ENCODE peak calls at places on chromosomes 5 and 9, in four cellular contexts. N is stimulated activated CD4-positive, alpha-beta T cell treated with anti-CD3 and anti-CD28 coated beads, Interleukin-4, amount 100 ng/mL, for 48 hours; I is tibial nerve; E is RCC 7860. B is an unnamed sample.

GRCh38 chr9:123456011-123456410 is 100.0 kb downstream of the CRB2 start:
- DNase-seq in N (no peak), I (no peak), E (no peak), B (no peak)

GRCh38 chr5:135449608-135450007 is 2.5 kb upstream of the DCANP1 start:
- DNase-seq in N (no peak), I (no peak), E (no peak), B (no peak)

GRCh38 chr9:98536542-98537173 is 172.1 kb downstream of the GABBR2 start:
- DNase-seq in N (peak; percentile 31), I (no peak), E (no peak), B (no peak)

GRCh38 chr9:70076678-70077077 is 33.0 kb downstream of the MAMDC2 start:
- DNase-seq in N (no peak), I (no peak), E (no peak), B (no peak)

GRCh38 chr5:160293901-160294561 is 18.3 kb downstream of the CCNJL start:
- DNase-seq in N (no peak), I (no peak), E (no peak), B (no peak)

GRCh38 chr9:36456480-36457115 is 56.5 kb upstream of the RNF38 start:
- DNase-seq in N (no peak), I (no peak), E (no peak), B (no peak)

GRCh38 chr5:119417891-119418781 is 34.2 kb upstream of the HSD17B4 start:
- DNase-seq in N (no peak), I (no peak), E (no peak), B (no peak)

GRCh38 chr9:15736569-15736968 is 183.7 kb downstream of the CCDC171 start:
- DNase-seq in N (no peak), I (no peak), E (no peak), B (no peak)

GRCh38 chr9:96317335-96317980 is 15.5 kb upstream of the HSD17B3 start:
- DNase-seq in N (peak; percentile 7), I (peak; percentile 57), E (peak; percentile 22), B (no peak)

GRCh38 chr5:180137401-180138213 is 66.0 kb upstream of the RNF130 start:
- DNase-seq in N (no peak), I (no peak), E (no peak), B (no peak)

GRCh38 chr9:129262261-129262660 is 84.2 kb upstream of the IER5L start:
- DNase-seq in N (no peak), I (no peak), E (peak; percentile 68), B (no peak)

GRCh38 chr5:66958984-66959641 is 237.5 kb downstream of the CD180 start:
- DNase-seq in N (no peak), I (no peak), E (no peak), B (no peak)